ENCODE peak calls at places on chromosome X, in four cellular contexts. One of them, this sample, is unnamed.

GRCh38 chrX:7198499-7198898 is 50.5 kb upstream of the PUDP start:
- DNase-seq in IMR-90: no peak
- DNase-seq in kidney epithelial cell: no peak
- DNase-seq in BJ: no peak
- DNase-seq in this sample: no peak

GRCh38 chrX:118569676-118570075 is 74.1 kb downstream of the DOCK11 start:
- DNase-seq in IMR-90: no peak
- DNase-seq in BJ: no peak
- DNase-seq in kidney epithelial cell: no peak
- DNase-seq in this sample: no peak

GRCh38 chrX:97155809-97156208 is 272.1 kb downstream of the RPA4 start:
- DNase-seq in kidney epithelial cell: no peak
- DNase-seq in IMR-90: no peak
- DNase-seq in BJ: no peak
- DNase-seq in this sample: no peak

GRCh38 chrX:104641176-104641575 is 75.2 kb downstream of the IL1RAPL2 start:
- DNase-seq in kidney epithelial cell: no peak
- DNase-seq in IMR-90: no peak
- DNase-seq in BJ: no peak
- DNase-seq in this sample: no peak

GRCh38 chrX:150482537-150483217 is 85.7 kb upstream of the MTM1 start:
- DNase-seq in IMR-90: peak
- DNase-seq in BJ: peak
- DNase-seq in kidney epithelial cell: peak
- DNase-seq in this sample: peak

GRCh38 chrX:79270401-79270800 is 96.7 kb downstream of the ITM2A start:
- DNase-seq in IMR-90: no peak
- DNase-seq in kidney epithelial cell: no peak
- DNase-seq in BJ: no peak
- DNase-seq in this sample: peak

GRCh38 chrX:2463973-2464676 is 36.7 kb downstream of the DHRSX start:
- DNase-seq in IMR-90: no peak
- DNase-seq in BJ: no peak
- DNase-seq in kidney epithelial cell: no peak
- DNase-seq in this sample: no peak

GRCh38 chrX:96763608-96764007 is 79.0 kb downstream of the DIAPH2 start:
- DNase-seq in IMR-90: no peak
- DNase-seq in BJ: no peak
- DNase-seq in kidney epithelial cell: no peak
- DNase-seq in this sample: no peak

GRCh38 chrX:112967341-112967740 is 126.7 kb upstream of the AMOT start:
- DNase-seq in kidney epithelial cell: peak
- DNase-seq in BJ: no peak
- DNase-seq in IMR-90: no peak
- DNase-seq in this sample: peak

GRCh38 chrX:53320543-53321215 is 39.3 kb upstream of the IQSEC2 start:
- DNase-seq in kidney epithelial cell: no peak
- DNase-seq in BJ: no peak
- DNase-seq in IMR-90: no peak
- DNase-seq in this sample: no peak

GRCh38 chrX:28719620-28720019 is 132.4 kb downstream of the IL1RAPL1 start:
- DNase-seq in kidney epithelial cell: no peak
- DNase-seq in BJ: no peak
- DNase-seq in IMR-90: no peak
- DNase-seq in this sample: no peak

GRCh38 chrX:55767100-55767499 is 49.6 kb downstream of the RRAGB start:
- DNase-seq in IMR-90: peak
- DNase-seq in kidney epithelial cell: no peak
- DNase-seq in BJ: no peak
- DNase-seq in this sample: no peak

DNA sequence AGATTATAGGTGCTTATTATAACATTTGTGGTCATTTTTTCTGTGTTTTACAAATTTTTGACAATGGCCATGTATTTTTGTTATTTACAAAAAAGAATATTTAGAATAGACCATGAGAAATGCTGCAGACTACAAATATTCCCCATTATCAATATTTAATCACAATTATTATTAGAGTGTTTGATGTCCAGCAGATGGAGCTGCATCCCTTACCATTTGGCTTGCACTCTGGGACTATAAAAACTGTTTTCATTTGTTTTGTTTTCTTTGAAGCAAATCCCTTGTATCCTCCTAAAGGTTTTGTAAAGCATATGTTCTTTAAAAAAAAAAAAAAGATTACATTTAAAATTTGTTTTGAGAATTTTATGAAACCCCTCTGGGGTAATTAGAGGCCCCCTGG is 85.6 kb upstream of the CXorf66 start:
- DNase-seq in IMR-90: peak
- DNase-seq in BJ: no peak
- DNase-seq in kidney epithelial cell: no peak
- DNase-seq in this sample: no peak
- TF ChIP-seq CTCF in IMR-90: peak
- TF ChIP-seq CTCF in BJ: peak
- TF ChIP-seq CTCF in kidney epithelial cell: peak
- TF ChIP-seq CTCF in this sample: peak

GRCh38 chrX:16712116-16712824 is at the start of gene CTPS2:
- DNase-seq in BJ: no peak
- DNase-seq in IMR-90: peak
- DNase-seq in kidney epithelial cell: no peak
- DNase-seq in this sample: no peak
- H3K4me3 ChIP-seq in BJ: peak
- H3K4me3 ChIP-seq in IMR-90: peak
- H3K4me3 ChIP-seq in kidney epithelial cell: peak
- H3K4me3 ChIP-seq in this sample: peak

GRCh38 chrX:75276666-75277065 is 2.8 kb downstream of the UPRT start:
- DNase-seq in BJ: no peak
- DNase-seq in IMR-90: no peak
- DNase-seq in kidney epithelial cell: peak
- DNase-seq in this sample: no peak
- TF ChIP-seq CTCF in BJ: no peak
- TF ChIP-seq CTCF in IMR-90: no peak
- TF ChIP-seq CTCF in kidney epithelial cell: no peak
- TF ChIP-seq CTCF in this sample: no peak

DNA sequence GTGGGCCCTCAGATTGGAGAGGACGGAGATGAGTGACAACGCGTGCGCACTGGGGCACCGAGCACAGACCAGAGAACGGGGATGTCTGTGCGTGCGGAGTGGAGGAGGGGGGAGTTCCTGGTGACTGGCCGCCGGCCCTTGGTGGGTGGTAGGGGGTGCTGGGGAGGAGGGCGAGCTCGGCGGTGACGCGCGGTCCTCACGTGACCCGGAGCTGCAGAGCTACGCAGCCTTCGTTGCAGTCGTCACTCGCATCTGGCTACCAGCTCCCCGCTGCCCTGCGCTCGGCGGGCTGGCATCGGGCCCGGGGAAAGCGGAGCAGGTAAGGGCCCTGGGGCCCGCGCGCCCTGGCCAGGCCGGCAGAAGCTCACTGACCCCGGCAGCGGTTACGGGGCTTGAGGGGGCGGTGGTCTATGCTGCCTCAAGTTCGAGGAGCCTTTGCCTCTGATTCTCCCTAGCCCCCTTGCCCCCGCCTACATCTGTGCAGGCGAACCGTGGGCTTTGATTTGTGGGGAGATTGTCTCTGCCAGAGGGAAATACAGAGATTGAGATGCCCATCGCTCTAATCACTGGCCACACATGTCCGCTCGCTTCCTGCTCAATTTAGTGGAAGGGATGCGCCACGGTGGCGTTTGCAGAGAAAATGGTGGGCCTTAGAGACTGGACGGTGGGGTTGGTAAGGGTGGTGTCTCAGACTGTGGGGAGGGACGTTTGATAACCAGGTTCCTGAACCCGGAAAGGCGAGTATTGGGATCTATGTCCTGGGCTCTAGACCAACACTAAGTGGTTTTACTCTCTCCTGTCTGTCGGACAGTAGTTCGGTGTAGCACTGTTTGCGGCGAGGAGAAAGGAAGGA is at the start of gene ARMCX4:
- DNase-seq in kidney epithelial cell: no peak
- DNase-seq in IMR-90: peak
- DNase-seq in BJ: no peak
- DNase-seq in this sample: no peak
- H3K4me3 ChIP-seq in kidney epithelial cell: peak
- H3K4me3 ChIP-seq in IMR-90: peak
- H3K4me3 ChIP-seq in BJ: peak
- H3K4me3 ChIP-seq in this sample: peak

DNA sequence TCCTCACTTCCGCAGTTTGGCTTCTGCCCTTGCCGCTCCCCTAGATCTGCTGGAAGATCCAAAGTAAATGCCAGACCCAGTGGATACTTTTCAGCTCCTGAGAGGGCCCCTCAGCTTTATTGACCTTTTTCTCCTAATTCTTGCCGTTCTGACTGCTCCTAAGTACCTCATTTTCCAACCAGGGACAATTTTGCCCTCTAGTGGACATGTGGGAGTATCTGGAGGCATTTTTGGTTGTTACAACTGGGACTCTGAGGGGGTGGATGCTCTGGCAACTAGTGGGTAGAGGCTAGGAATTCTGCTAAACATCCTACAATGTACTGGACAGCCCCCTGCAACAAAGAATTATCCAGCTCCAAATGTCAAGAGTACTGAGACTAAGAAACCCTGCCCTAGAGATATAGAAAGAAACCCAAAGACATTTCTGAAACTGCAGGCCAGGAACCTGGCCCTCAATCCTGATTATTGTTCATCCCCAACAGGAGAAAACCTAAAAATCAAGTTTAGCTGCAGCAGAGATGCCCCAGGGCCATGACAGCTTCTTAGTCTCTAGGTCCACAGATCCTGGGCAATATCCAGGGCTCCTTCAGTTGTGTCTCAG is 3.4 kb downstream of the TEX13B start:
- DNase-seq in kidney epithelial cell: no peak
- DNase-seq in BJ: no peak
- DNase-seq in IMR-90: peak
- DNase-seq in this sample: no peak
- TF ChIP-seq CTCF in kidney epithelial cell: peak
- TF ChIP-seq CTCF in BJ: peak
- TF ChIP-seq CTCF in IMR-90: peak
- TF ChIP-seq CTCF in this sample: peak

GRCh38 chrX:374566-374965 is 12.1 kb downstream of the PPP2R3B start:
- DNase-seq in kidney epithelial cell: no peak
- DNase-seq in IMR-90: peak
- DNase-seq in BJ: no peak
- DNase-seq in this sample: no peak

GRCh38 chrX:375181-376036 is 11.3 kb downstream of the PPP2R3B start:
- DNase-seq in kidney epithelial cell: no peak
- DNase-seq in IMR-90: no peak
- DNase-seq in BJ: no peak
- DNase-seq in this sample: no peak

GRCh38 chrX:372856-373640 is 13.7 kb downstream of the PPP2R3B start:
- DNase-seq in BJ: no peak
- DNase-seq in kidney epithelial cell: no peak
- DNase-seq in IMR-90: peak
- DNase-seq in this sample: no peak

GRCh38 chrX:371907-372306 is 14.8 kb downstream of the PPP2R3B start:
- DNase-seq in IMR-90: no peak
- DNase-seq in BJ: no peak
- DNase-seq in kidney epithelial cell: no peak
- DNase-seq in this sample: no peak

DNA sequence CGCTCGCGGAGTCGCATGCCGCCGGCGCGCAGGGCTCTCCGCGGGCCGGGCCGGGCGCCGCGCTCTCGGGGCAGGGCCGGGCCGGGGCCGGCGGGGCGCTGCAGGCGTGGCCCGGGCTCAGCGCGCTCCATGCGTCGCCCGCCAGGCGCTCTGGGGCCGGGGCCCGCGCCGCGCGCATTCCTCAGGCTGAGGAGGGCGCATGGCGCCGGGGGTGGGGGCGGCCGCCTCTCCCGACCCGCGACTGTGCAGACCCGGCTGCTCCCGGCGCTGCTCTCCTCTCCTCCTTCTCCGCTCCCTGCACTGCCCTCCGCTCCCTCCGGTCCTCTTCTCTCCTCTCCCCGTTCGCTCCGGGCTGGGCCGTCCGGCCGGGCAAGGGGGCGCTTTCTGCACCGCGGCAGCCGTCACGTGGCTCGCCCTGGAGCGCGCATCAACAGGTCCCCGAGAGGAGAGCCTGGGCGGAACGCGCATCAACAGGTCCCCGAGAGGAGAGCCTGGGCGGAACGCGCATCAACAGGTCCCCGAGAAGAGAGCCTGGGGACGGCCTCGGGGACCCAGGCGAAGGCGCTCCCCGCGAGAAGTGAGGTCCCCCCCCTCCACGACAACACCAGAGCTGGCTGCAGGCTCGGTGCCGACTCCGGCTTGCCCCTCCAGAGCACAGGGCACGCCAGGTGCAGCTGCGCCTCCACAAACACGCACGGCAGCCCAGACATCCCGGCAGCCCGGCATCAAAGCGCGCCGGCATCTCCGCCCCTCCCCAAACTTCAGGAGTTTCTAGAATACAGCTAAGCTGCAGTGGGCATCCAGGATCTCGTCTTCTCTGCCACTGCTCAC is 12.9 kb downstream of the PPP2R3B start:
- DNase-seq in kidney epithelial cell: no peak
- DNase-seq in BJ: no peak
- DNase-seq in IMR-90: peak
- DNase-seq in this sample: no peak
- H3K4me3 ChIP-seq in kidney epithelial cell: peak
- H3K4me3 ChIP-seq in BJ: peak
- H3K4me3 ChIP-seq in IMR-90: peak
- H3K4me3 ChIP-seq in this sample: peak

DNA sequence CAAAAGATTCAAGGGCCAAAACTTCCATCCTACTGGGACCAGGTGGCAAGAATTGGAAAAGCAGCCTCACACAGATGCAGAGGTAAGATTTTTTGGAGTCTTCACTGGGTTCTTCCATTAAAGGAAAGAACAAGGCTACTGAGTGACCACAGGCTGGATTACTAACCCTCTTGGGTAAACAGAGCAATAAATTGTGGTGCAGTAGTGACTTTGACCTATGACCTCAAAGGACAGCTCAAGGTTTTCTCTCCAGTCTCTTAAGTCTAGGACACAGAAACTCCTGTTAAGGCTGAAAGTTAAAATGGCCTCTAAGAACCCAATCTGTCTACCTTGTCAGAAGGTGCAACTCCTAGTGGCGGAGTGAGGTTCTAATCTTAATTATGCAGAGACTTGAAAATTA is 464.9 kb downstream of the SMARCA1 start:
- DNase-seq in IMR-90: no peak
- DNase-seq in BJ: no peak
- DNase-seq in kidney epithelial cell: no peak
- DNase-seq in this sample: no peak
- TF ChIP-seq CTCF in IMR-90: no peak
- TF ChIP-seq CTCF in BJ: no peak
- TF ChIP-seq CTCF in kidney epithelial cell: no peak
- TF ChIP-seq CTCF in this sample: no peak